ENCODE peak calls at places on chromosomes 3 and 15, in four cellular contexts. T is left cardiac atrium, K is mesothelial cell of epicardium, E is RWPE1. M is an unnamed sample.

GRCh38 chr3:70064194-70064787 is 64.8 kb downstream of the SAMMSON start:
- DNase-seq in T (no peak), K (no peak), E (peak; percentile 25), M (peak; percentile 42)

GRCh38 chr3:33075996-33076395 is 20.9 kb downstream of the GLB1 start:
- DNase-seq in K (no peak), T (no peak), E (no peak), M (no peak)

GRCh38 chr3:171829841-171830559 is 13.1 kb upstream of the TMEM212 start:
- DNase-seq in K (no peak), E (peak; percentile 37), T (peak; percentile 83), M (peak; percentile 86)

GRCh38 chr3:193140381-193140780 is 100.6 kb upstream of the PLAAT1 start:
- DNase-seq in T (no peak), E (no peak), K (no peak), M (no peak)

GRCh38 chr15:95247068-95247984 is 1016.0 kb downstream of the MCTP2 start:
- DNase-seq in T (no peak), E (peak; percentile 93), K (no peak), M (peak; percentile 73)

GRCh38 chr3:159761377-159761776 is 227.3 kb upstream of the IL12A start:
- DNase-seq in E (no peak), T (peak; percentile 51), K (no peak), M (no peak)

GRCh38 chr3:128781164-128781563 is 55.2 kb downstream of the RAB7A start:
- DNase-seq in T (no peak), K (no peak), E (no peak), M (no peak)

GRCh38 chr3:123618768-123619484 is 34.1 kb upstream of the HACD2 start:
- DNase-seq in E (no peak), T (peak; percentile 68), K (peak; percentile 48), M (peak; percentile 46)

GRCh38 chr15:25245801-25246622 is 192.8 kb downstream of the UBE3A start:
- DNase-seq in E (no peak), T (peak; percentile 13), K (peak; percentile 6), M (no peak)

GRCh38 chr15:49901867-49902775 is 216.9 kb downstream of the ATP8B4 start:
- DNase-seq in E (no peak), T (no peak), K (no peak), M (no peak)

GRCh38 chr3:100006570-100007271 is 107.6 kb downstream of the FILIP1L start:
- DNase-seq in T (no peak), K (no peak), E (no peak), M (no peak)

GRCh38 chr15:71677766-71678165 is 132.6 kb upstream of the NR2E3 start:
- DNase-seq in K (no peak), T (no peak), E (no peak), M (no peak)

GRCh38 chr15:99347609-99348008 is 96.3 kb downstream of the LRRC28 start:
- DNase-seq in K (no peak), E (no peak), T (no peak), M (no peak)

M was measured in Calu3.